ENCODE peak calls at places on chromosomes 2 and 18, in nine cellular contexts. D is Calu3, F is lower lobe of right lung, A is tibial nerve, L is thoracic aorta, V is Panc1, C is AG04450, Z is HepG2, P is mesothelial cell of epicardium. E is an unnamed sample.

GRCh38 chr2:149568138-149568537 is 19.4 kb downstream of the MMADHC start:
- DNase-seq in V (no peak), L (no peak), D (no peak), P (no peak), Z (no peak), C (no peak), F (no peak), A (no peak), E (no peak)

GRCh38 chr18:23732439-23732838 is 43.2 kb downstream of the LAMA3 start:
- DNase-seq in A (no peak), F (no peak), C (no peak), P (no peak), L (no peak), Z (no peak), D (no peak), V (no peak), E (no peak)

GRCh38 chr2:65142515-65142914 is 12.6 kb upstream of the RAB1A start:
- DNase-seq in D (peak), P (no peak), A (no peak), V (no peak), F (no peak), L (no peak), Z (no peak), C (no peak), E (no peak)

GRCh38 chr18:64219511-64219910 is 70.6 kb upstream of the LINC00305 start:
- DNase-seq in A (no peak), C (no peak), L (no peak), P (no peak), F (no peak), D (no peak), Z (no peak), V (no peak), E (no peak)

GRCh38 chr2:45691152-45691551 is 39.7 kb downstream of the PRKCE start:
- DNase-seq in L (no peak), Z (no peak), F (no peak), V (no peak), C (no peak), P (no peak), D (no peak), A (no peak), E (no peak)

GRCh38 chr2:29115797-29116781 is 874 bp downstream of the CLIP4 start:
- DNase-seq in F (peak), C (peak), L (peak), V (peak), Z (no peak), P (peak), A (peak), D (peak), E (peak)

GRCh38 chr2:149894760-149895159 is 307.2 kb upstream of the MMADHC start:
- DNase-seq in Z (no peak), L (no peak), V (no peak), C (no peak), P (no peak), A (no peak), F (no peak), D (no peak), E (no peak)

GRCh38 chr18:12106516-12106915 is 12.9 kb downstream of the ANKRD62 start:
- DNase-seq in V (no peak), Z (no peak), A (no peak), C (no peak), L (no peak), F (no peak), D (no peak), P (no peak), E (no peak)

GRCh38 chr2:165627463-165627862 is 158.0 kb downstream of the CSRNP3 start:
- DNase-seq in F (no peak), V (no peak), C (peak), L (no peak), Z (no peak), A (no peak), P (no peak), D (no peak), E (no peak)

GRCh38 chr18:74496508-74497307 is 545 bp downstream of the CNDP2 start:
- DNase-seq in L (no peak), Z (peak), C (peak), D (peak), F (peak), V (no peak), A (no peak), P (no peak), E (peak)

GRCh38 chr2:233679176-233679575 is 2.5 kb upstream of the UGT1A7 start:
- DNase-seq in C (no peak), P (no peak), D (no peak), A (no peak), Z (no peak), L (no peak), V (no peak), F (no peak), E (no peak)

GRCh38 chr2:233676046-233676445 is 4.3 kb downstream of the UGT1A9 start:
- DNase-seq in A (no peak), C (no peak), D (no peak), F (no peak), P (no peak), L (no peak), Z (no peak), V (no peak), E (no peak)

GRCh38 chr2:233684640-233685039 is 2.9 kb downstream of the UGT1A7 start:
- DNase-seq in C (no peak), D (no peak), L (no peak), F (no peak), A (no peak), Z (no peak), P (no peak), V (no peak), E (no peak)

GRCh38 chr2:233686967-233687366 is 5.3 kb downstream of the UGT1A7 start:
- DNase-seq in A (no peak), L (no peak), C (no peak), V (no peak), F (no peak), P (no peak), Z (no peak), D (no peak), E (no peak)

GRCh38 chr2:233681534-233682099 is at the start of gene UGT1A7:
- DNase-seq in Z (no peak), V (no peak), D (no peak), F (no peak), L (no peak), A (no peak), P (no peak), C (no peak), E (no peak)
- TF ChIP-seq CTCF in Z (no peak), V (no peak), D (no peak), F (no peak), L (no peak), A (no peak), P (no peak), C (no peak), E (no peak)

GRCh38 chr2:219426534-219427136 is 8.0 kb upstream of the SPEG start:
- DNase-seq in P (no peak), F (no peak), D (no peak), Z (no peak), L (no peak), A (no peak), C (no peak), V (no peak), E (no peak)
- TF ChIP-seq CTCF in P (no peak), F (no peak), D (no peak), Z (no peak), L (no peak), A (no peak), C (no peak), V (no peak), E (no peak)

GRCh38 chr2:162688403-162688802 is 150.2 kb downstream of the KCNH7 start:
- DNase-seq in C (no peak), V (no peak), L (no peak), D (no peak), F (no peak), P (no peak), Z (no peak), A (no peak), E (no peak)
- TF ChIP-seq CTCF in C (no peak), V (no peak), L (no peak), D (no peak), F (no peak), P (no peak), Z (no peak), A (no peak), E (no peak)

GRCh38 chr2:118062669-118063068 is 25.6 kb upstream of the INSIG2 start:
- DNase-seq in A (no peak), D (no peak), P (no peak), L (no peak), C (no peak), F (no peak), Z (peak), V (no peak), E (no peak)

GRCh38 chr2:118059919-118060478 is 28.3 kb upstream of the INSIG2 start:
- DNase-seq in L (no peak), F (no peak), C (peak), A (no peak), P (no peak), D (no peak), Z (no peak), V (no peak), E (no peak)

GRCh38 chr2:118062048-118062447 is 26.2 kb upstream of the INSIG2 start:
- DNase-seq in C (no peak), V (no peak), D (no peak), A (no peak), F (no peak), Z (no peak), P (no peak), L (no peak), E (no peak)

GRCh38 chr2:118058979-118059378 is 29.3 kb upstream of the INSIG2 start:
- DNase-seq in A (no peak), D (no peak), L (no peak), Z (no peak), P (no peak), V (no peak), C (no peak), F (no peak), E (no peak)

GRCh38 chr2:118061135-118061955 is 26.9 kb upstream of the INSIG2 start:
- DNase-seq in F (no peak), A (no peak), V (peak), L (no peak), Z (peak), P (no peak), C (no peak), D (peak), E (no peak)
- TF ChIP-seq CTCF in F (peak), A (no peak), V (peak), L (no peak), Z (peak), P (no peak), C (peak), D (peak), E (peak)

GRCh38 chr2:100692906-100693305 is 127.0 kb upstream of the NPAS2 start:
- DNase-seq in P (no peak), D (no peak), A (no peak), Z (no peak), C (no peak), F (no peak), L (no peak), V (no peak), E (no peak)

GRCh38 chr2:100691846-100692245 is 128.1 kb upstream of the NPAS2 start:
- DNase-seq in Z (no peak), F (no peak), V (no peak), P (no peak), C (no peak), D (no peak), A (no peak), L (no peak), E (no peak)

DNA sequence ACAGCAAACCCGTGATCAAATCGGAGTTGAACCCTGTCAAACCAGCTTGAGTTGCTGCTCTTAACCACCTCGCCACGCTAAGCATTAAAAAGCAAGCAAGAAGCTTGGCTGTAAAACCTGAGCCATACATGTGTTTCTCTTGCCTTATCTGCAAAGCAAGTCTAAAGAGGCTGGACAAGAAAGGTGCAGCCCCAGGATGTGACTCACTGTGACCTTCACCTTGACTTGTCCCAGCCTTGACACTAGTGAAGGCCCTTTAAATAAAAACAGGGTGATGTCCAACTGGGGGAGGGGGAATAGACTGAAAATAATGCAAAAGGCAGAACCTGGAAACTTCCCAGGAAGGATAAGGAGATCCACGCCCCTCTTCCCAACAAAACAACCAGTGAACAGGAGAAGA is 127.6 kb upstream of the NPAS2 start:
- DNase-seq in F (no peak), D (no peak), L (no peak), C (no peak), P (no peak), A (no peak), V (no peak), Z (peak), E (no peak)
- TF ChIP-seq CTCF in F (no peak), D (no peak), L (no peak), C (no peak), P (no peak), A (no peak), V (no peak), Z (no peak), E (no peak)

E was measured in progenitor cell of endocrine pancreas.